ENCODE peak calls at places on chromosomes 3 and 15, in six cellular contexts. Z, O, T, D, V and C are unnamed samples. For H3K9me3, the result is how much of the 10 kb centered on the place peaks cover.

GRCh38 chr3:184496933-184497332 is 64.7 kb upstream of the EPHB3 start:
- DNase-seq in V (no peak), T (no peak), O (no peak), D (no peak), Z (no peak), C (no peak)

GRCh38 chr3:107988464-107989156 is 102.2 kb downstream of the CD47 start:
- DNase-seq in Z (no peak), D (peak), T (no peak), O (no peak), V (peak), C (peak)

GRCh38 chr3:46215810-46216414 is 7.8 kb upstream of the CCR1 start:
- DNase-seq in Z (no peak), D (peak), O (no peak), T (no peak), V (no peak), C (no peak)

GRCh38 chr3:169914321-169914720 is 2.9 kb downstream of the SAMD7 start:
- DNase-seq in T (no peak), O (peak), V (no peak), Z (no peak), D (no peak), C (no peak)

GRCh38 chr15:93619597-93619996 is 530.6 kb upstream of the RGMA start:
- DNase-seq in D (no peak), Z (no peak), V (no peak), O (no peak), T (no peak), C (no peak)

GRCh38 chr15:100718075-100718980 is 115.9 kb downstream of the ASB7 start:
- DNase-seq in O (no peak), Z (no peak), T (no peak), D (no peak), V (no peak), C (no peak)

GRCh38 chr15:92079647-92080255 is 226.2 kb downstream of the SLCO3A1 start:
- DNase-seq in V (no peak), Z (no peak), T (no peak), O (no peak), D (no peak), C (peak)

GRCh38 chr3:20682573-20682972 is 496.6 kb upstream of the SGO1 start:
- DNase-seq in O (no peak), Z (no peak), D (no peak), T (no peak), V (no peak), C (no peak)

GRCh38 chr3:15325228-15325627 is 7.2 kb downstream of the SH3BP5 start:
- DNase-seq in Z (no peak), D (no peak), V (peak), O (peak), T (no peak), C (no peak)

GRCh38 chr3:189340680-189341460 is 169.1 kb downstream of the TPRG1 start:
- DNase-seq in D (no peak), O (no peak), Z (no peak), V (no peak), T (no peak), C (no peak)

GRCh38 chr3:153284282-153284938 is 122.4 kb downstream of the RAP2B start:
- DNase-seq in D (peak), Z (peak), T (peak), O (no peak), V (no peak), C (no peak)

GRCh38 chr3:97942801-97943546 is 29.3 kb downstream of the RIOX2 start:
- DNase-seq in D (no peak), V (no peak), O (no peak), Z (no peak), T (no peak), C (no peak)

GRCh38 chr15:78276032-78276943 is 11.9 kb downstream of the DNAJA4 start:
- DNase-seq in D (no peak), Z (no peak), V (no peak), O (no peak), T (no peak), C (no peak)

GRCh38 chr3:120424506-120424905 is 26.3 kb downstream of the FSTL1 start:
- DNase-seq in O (no peak), Z (no peak), V (no peak), T (no peak), D (no peak), C (no peak)

GRCh38 chr3:120425196-120425595 is 25.6 kb downstream of the FSTL1 start:
- DNase-seq in T (no peak), O (no peak), Z (no peak), D (no peak), V (no peak), C (peak)

GRCh38 chr3:120420855-120421570 is 29.8 kb downstream of the FSTL1 start:
- DNase-seq in D (no peak), V (no peak), T (no peak), O (no peak), Z (no peak), C (no peak)

GRCh38 chr3:120425877-120426276 is 24.9 kb downstream of the FSTL1 start:
- DNase-seq in T (no peak), D (no peak), O (peak), Z (no peak), V (no peak), C (no peak)

DNA sequence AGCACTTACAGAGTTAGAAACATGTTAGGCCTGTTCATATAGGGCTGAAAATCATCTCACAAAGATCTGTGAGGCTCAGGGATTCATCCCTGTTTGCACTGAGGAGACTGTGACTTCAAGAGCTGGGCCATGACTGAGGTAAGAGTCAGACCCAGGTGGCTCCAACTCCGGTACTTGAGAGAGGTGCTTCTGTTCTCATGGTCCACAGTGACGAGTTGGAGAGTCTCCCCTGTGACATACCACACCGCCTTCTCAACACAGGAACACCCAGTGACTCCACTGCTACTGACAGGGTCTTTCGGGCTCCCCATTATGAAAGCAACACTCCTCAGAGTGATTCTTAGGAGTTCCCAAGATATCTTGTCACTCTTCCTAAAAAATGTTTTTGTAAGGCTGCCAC is 27.4 kb downstream of the FSTL1 start:
- DNase-seq in D (no peak), Z (no peak), O (no peak), T (no peak), V (no peak), C (no peak)
- H3K27ac ChIP-seq in D (peak), Z (peak), O (peak), T (no peak), V (no peak), C (peak)

GRCh38 chr3:2261747-2262146 is 163.1 kb downstream of the CNTN4 start:
- DNase-seq in O (no peak), T (no peak), Z (no peak), D (no peak), V (no peak), C (no peak)
- H3K9me3 ChIP-seq in O (under half), T (under half), Z (under half), D (under half), V (under half), C (under half)

GRCh38 chr15:39472661-39473657 is 107.9 kb upstream of the THBS1 start:
- DNase-seq in Z (peak), V (peak), D (peak), O (no peak), T (no peak), C (peak)
- TF ChIP-seq EP300 in Z (peak), V (peak), D (peak), O (no peak), T (no peak), C (peak)

DNA sequence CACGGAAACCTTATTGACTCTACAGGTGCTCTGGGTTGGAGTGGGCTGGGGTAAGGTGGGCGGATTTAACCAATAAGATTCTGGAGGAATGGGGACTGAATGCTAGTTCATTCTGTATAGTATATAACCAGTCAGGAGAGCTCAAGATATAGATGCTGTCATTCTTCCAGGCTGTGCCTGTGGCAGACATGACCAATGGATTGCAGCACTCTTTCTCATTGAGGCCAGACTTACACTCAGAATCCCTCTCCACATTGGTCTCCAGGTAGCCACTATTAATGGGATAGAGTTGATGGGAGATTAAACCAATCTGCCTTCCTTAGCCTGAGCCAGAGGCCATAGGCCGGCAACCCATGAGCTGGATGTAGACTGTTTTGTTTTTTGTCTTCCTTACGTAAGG is 82.8 kb upstream of the MEF2A start:
- DNase-seq in Z (no peak), O (no peak), D (no peak), T (no peak), V (no peak), C (no peak)
- H3K27ac ChIP-seq in Z (no peak), O (no peak), D (no peak), T (no peak), V (no peak), C (no peak)

DNA sequence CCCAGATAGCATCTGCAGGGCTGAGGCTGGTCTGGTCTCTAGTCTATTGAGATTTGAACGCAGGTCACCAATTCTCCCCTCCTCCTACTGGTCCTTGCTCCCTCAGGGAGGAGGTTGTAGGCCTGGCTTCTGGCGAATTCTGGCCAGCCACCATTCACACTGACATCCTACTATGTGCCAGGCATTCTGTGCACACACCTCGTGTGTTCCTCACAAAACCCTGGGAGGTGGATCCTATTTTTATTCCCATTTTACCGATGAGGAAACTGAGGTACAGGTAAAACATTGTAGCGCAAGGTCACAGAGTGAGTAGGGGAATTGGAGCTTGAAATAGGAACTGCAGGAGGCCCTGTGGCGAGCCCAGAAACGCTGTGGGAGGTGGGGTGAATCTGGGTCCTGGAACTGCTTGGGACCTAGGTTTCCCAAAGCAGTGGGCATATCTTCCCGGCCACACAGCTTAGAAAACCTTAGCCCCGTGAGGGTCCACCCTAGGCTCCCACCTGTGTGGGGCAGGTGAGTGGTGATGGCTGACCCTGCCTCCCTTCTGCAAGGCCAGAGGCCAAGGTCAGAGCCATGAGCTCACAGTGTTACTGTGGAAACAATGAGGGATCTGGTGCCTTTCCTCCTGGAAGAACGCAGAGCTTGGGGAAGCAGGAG is 4.8 kb upstream of the ATP2B2 start:
- DNase-seq in V (no peak), D (no peak), O (no peak), Z (no peak), T (no peak), C (no peak)
- H3K9me3 ChIP-seq in V (under half), D (under half), O (under half), Z (under half), T (under half), C (under half)